ENCODE peak calls at places on chromosomes 3 and 15, in six cellular contexts. B, J, O, S, Q and D are unnamed samples.

GRCh38 chr3:100496711-100497261 is 4.4 kb downstream of the TMEM45A start:
- DNase-seq in B (no peak), J (no peak), O (no peak), S (no peak), Q (no peak), D (no peak)

GRCh38 chr3:19947549-19948071 is 713 bp downstream of the RAB5A start:
- DNase-seq in B (peak; percentile 37), J (peak; percentile 54), O (peak; percentile 78), S (peak; percentile 83), Q (no peak), D (peak; percentile 19)

GRCh38 chr3:60919296-60919695 is 332.0 kb downstream of the FHIT start:
- DNase-seq in B (no peak), J (no peak), O (no peak), S (no peak), Q (no peak), D (no peak)

GRCh38 chr3:112814256-112814655 is 32.4 kb downstream of the CD200R1L start:
- DNase-seq in B (no peak), J (no peak), O (no peak), S (no peak), Q (no peak), D (no peak)

GRCh38 chr3:186882881-186883685 is 40.6 kb downstream of the ADIPOQ start:
- DNase-seq in B (no peak), J (no peak), O (no peak), S (no peak), Q (peak; percentile 60), D (no peak)

GRCh38 chr15:42012241-42012640 is 8.6 kb downstream of the PLA2G4E start:
- DNase-seq in B (peak; percentile 39), J (peak; percentile 54), O (no peak), S (no peak), Q (no peak), D (no peak)

GRCh38 chr3:47612178-47612577 is 33.5 kb upstream of the CSPG5 start:
- DNase-seq in B (no peak), J (no peak), O (no peak), S (no peak), Q (no peak), D (no peak)

GRCh38 chr15:22988811-22989210 is 8.6 kb upstream of the CYFIP1 start:
- DNase-seq in B (no peak), J (no peak), O (peak; percentile 25), S (no peak), Q (no peak), D (no peak)

GRCh38 chr15:43483306-43484128 is 9.4 kb downstream of the TP53BP1 start:
- DNase-seq in B (no peak), J (no peak), O (no peak), S (no peak), Q (no peak), D (no peak)

GRCh38 chr3:10340476-10340875 is 19.6 kb upstream of the SEC13 start:
- DNase-seq in B (no peak), J (no peak), O (no peak), S (no peak), Q (no peak), D (no peak)

GRCh38 chr3:100753846-100754245 is 44.6 kb downstream of the TFG start:
- DNase-seq in B (no peak), J (no peak), O (no peak), S (no peak), Q (no peak), D (no peak)

GRCh38 chr3:47522082-47522987 is 8.8 kb upstream of the ELP6 start:
- DNase-seq in B (peak; percentile 83), J (peak; percentile 86), O (peak; percentile 96), S (peak; percentile 86), Q (no peak), D (no peak)

GRCh38 chr3:90132220-90132619 is 1024.8 kb downstream of the EPHA3 start:
- DNase-seq in B (no peak), J (no peak), O (no peak), S (no peak), Q (no peak), D (no peak)

GRCh38 chr15:77633913-77634265 is 1.2 kb upstream of the LINGO1 start:
- DNase-seq in B (no peak), J (no peak), O (no peak), S (no peak), Q (no peak), D (no peak)

GRCh38 chr3:64815691-64816225 is 128.0 kb upstream of the ADAMTS9 start:
- DNase-seq in B (no peak), J (no peak), O (no peak), S (no peak), Q (no peak), D (no peak)

GRCh38 chr3:133295199-133295901 is 104.5 kb upstream of the BFSP2 start:
- DNase-seq in B (no peak), J (no peak), O (no peak), S (no peak), Q (no peak), D (no peak)

GRCh38 chr3:109176726-109177125 is 40.2 kb downstream of the C3orf85 start:
- DNase-seq in B (no peak), J (no peak), O (no peak), S (no peak), Q (no peak), D (no peak)

GRCh38 chr15:76342382-76343201 is 6.0 kb downstream of the ISL2 start:
- DNase-seq in B (no peak), J (peak; percentile 65), O (no peak), S (no peak), Q (no peak), D (no peak)

GRCh38 chr15:65069179-65069578 is 1.4 kb upstream of the RASL12 start:
- DNase-seq in B (no peak), J (peak; percentile 50), O (no peak), S (no peak), Q (no peak), D (no peak)

GRCh38 chr15:41022487-41023090 is 69.3 kb downstream of the CHAC1 start:
- DNase-seq in B (peak; percentile 32), J (peak; percentile 20), O (peak; percentile 71), S (no peak), Q (no peak), D (no peak)

GRCh38 chr3:161977063-161977462 is 480.5 kb downstream of the OTOL1 start:
- DNase-seq in B (no peak), J (no peak), O (no peak), S (no peak), Q (no peak), D (no peak)

GRCh38 chr3:108311797-108312196 is 15.4 kb downstream of the HHLA2 start:
- DNase-seq in B (no peak), J (no peak), O (no peak), S (no peak), Q (no peak), D (no peak)

GRCh38 chr3:63303238-63303637 is 25.1 kb downstream of the SYNPR start:
- DNase-seq in B (no peak), J (no peak), O (no peak), S (no peak), Q (no peak), D (no peak)

GRCh38 chr3:180116203-180116602 is 79.5 kb upstream of the PEX5L start:
- DNase-seq in B (no peak), J (no peak), O (no peak), S (no peak), Q (no peak), D (no peak)

GRCh38 chr15:81221449-81221848 is 24.8 kb downstream of the IL16 start:
- DNase-seq in B (no peak), J (no peak), O (no peak), S (no peak), Q (no peak), D (no peak)

GRCh38 chr15:31248263-31248662 is 78.4 kb upstream of the KLF13 start:
- DNase-seq in B (no peak), J (no peak), O (no peak), S (no peak), Q (no peak), D (no peak)

GRCh38 chr3:121975702-121976302 is 46.2 kb downstream of the ILDR1 start:
- DNase-seq in B (no peak), J (no peak), O (no peak), S (no peak), Q (no peak), D (no peak)
- H3K27ac ChIP-seq in B (no peak overlapping the region), J (no peak overlapping the region), O (no peak overlapping the region), S (no peak overlapping the region), Q (no peak overlapping the region), D (no peak overlapping the region)

DNA sequence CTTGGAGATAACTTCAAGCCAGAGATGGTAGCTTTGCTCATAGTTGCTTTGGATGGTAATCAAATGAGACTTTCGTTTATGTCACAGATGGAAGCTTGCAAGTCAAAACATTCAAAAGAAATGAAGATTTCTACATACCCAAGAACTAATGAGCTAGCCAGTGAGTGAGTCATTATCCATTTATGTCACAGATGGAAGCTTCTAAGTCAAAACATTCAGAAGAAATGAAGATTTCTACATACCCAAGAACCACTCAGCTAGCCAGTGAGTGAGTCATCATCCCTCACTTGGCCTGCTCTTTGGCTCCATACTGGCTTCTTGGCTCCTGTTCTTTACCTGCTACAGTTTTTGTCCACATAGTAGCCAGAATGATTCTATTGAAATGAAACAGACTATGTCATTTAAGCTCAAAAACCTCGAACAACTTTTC is 559.8 kb upstream of the CBLB start:
- DNase-seq in B (no peak), J (peak; percentile 12), O (peak; percentile 62), S (peak; percentile 69), Q (no peak), D (no peak)
- TF ChIP-seq POLR2A in B (no peak), J (no peak), O (no peak), S (no peak), Q (no peak), D (no peak)

DNA sequence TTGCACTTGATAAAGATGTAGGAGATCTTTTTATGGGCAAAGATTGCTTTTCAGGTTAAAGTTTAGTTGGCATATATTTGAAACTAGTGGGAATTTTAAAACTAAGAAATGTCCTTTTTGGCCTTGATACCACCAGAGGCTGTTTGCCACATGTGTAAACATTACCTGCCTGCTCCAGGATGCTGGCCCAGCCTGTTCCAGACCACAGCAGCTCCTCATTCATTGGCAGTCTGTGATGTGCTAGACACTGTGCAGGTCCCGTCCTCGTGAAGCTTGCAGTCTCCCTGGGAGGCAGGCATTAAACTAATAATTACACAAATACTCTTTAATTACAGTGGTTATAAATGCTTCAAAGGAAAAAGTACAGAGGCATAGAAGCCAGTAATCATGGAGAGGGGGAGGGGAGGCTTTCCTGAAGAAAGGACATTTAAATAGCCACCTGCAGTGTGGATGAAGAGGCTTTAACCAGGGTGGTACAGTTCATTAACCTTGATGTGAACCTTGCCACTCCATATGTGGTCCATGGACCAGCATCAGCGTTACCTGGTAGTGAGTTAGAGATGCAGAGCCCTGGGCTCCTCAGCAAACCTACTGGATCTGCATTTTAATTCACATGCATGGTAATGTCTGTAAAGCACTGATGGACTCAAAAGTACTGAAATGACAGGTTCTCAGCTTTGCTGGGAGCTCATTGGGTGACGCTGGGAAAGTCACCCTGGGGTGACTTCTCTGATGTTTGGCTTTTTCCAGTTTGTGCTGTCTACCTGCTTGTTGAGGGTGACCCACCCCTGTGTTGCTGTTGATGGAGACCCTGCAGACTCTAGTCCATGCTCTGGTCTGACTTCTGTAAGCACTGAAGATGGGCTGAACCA is 5.3 kb downstream of the ZNF710 start:
- DNase-seq in B (peak; percentile 41), J (no peak), O (no peak), S (no peak), Q (no peak), D (no peak)
- H3K4me1 ChIP-seq in B (peaks cover 79% of the 10 kb centered on the region), J (peaks cover 34% of the 10 kb centered on the region), O (peaks cover 12% of the 10 kb centered on the region), S (peaks cover 55% of the 10 kb centered on the region), Q (peaks cover 40% of the 10 kb centered on the region), D (peaks cover 76% of the 10 kb centered on the region)

DNA sequence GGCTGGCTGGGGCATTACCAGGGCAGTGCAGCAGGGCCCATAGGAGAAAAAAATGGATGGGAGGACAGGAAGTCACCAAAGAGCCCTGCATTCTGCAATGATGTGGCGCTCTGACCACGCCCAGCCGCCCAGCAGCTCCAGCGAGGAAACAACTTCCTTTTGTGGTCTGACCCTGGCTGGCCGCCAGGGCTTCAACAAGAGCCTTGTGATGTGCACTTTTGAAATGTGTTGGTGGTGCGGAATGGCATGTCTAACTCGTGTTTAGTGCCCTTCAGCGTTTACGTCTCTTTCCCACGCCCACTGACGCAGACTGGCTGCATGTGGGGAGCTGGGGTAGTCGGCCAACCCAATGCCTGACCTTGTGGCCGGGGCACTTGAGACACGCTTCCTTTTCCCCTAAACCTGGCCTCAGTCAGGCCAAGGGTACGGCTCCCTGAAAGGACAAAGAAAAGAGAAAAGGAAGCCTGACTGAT is 81.9 kb upstream of the CTNNB1 start:
- DNase-seq in B (peak; percentile 86), J (peak; percentile 90), O (peak; percentile 93), S (peak; percentile 90), Q (peak; percentile 95), D (peak; percentile 49)
- H3K27ac ChIP-seq in B (no peak overlapping the region), J (peak overlapping the region; percentile 50), O (peak overlapping the region; percentile 82), S (peak overlapping the region; percentile 47), Q (peak overlapping the region; percentile 34), D (peak overlapping the region; percentile 40)